ENCODE peak calls at places on chromosome 15, in ten cellular contexts. N is fibroblast of lung, K is esophagus muscularis mucosa, G is pancreas, E is A673, D is heart right ventricle, C is K562, Z is hepatocyte, Y is left ventricle myocardium inferior, H is adrenal gland. M is an unnamed sample.

GRCh38 chr15:74815121-74815933 is 2.7 kb downstream of the LMAN1L start:
- DNase-seq in N (no peak), K (no peak), G (peak; percentile 74), E (no peak), D (no peak), C (no peak), Z (no peak), Y (peak; percentile 69), H (peak; percentile 85), M (no peak)

GRCh38 chr15:39581501-39582285 is 814 bp downstream of the THBS1 start:
- DNase-seq in N (peak; percentile 59), K (peak; percentile 92), G (peak; percentile 77), E (no peak), D (peak; percentile 44), C (no peak), Z (peak; percentile 79), Y (peak; percentile 50), H (peak; percentile 40), M (peak; percentile 70)

GRCh38 chr15:84734794-84735479 is 13.5 kb upstream of the ZNF592 start:
- DNase-seq in N (peak; percentile 26), K (no peak), G (peak; percentile 44), E (peak; percentile 35), D (peak; percentile 47), C (peak; percentile 80), Z (peak; percentile 93), Y (peak; percentile 25), H (peak; percentile 80), M (peak; percentile 78)

GRCh38 chr15:88791637-88792036 is 11.6 kb upstream of the ACAN start:
- DNase-seq in N (no peak), K (no peak), G (no peak), E (no peak), D (no peak), C (no peak), Z (no peak), Y (no peak), H (no peak), M (peak; percentile 85)

GRCh38 chr15:80620931-80621330 is 74.2 kb upstream of the ABHD17C start:
- DNase-seq in N (no peak), K (no peak), G (no peak), E (no peak), D (no peak), C (no peak), Z (no peak), Y (no peak), H (no peak), M (no peak)

GRCh38 chr15:75697523-75698398 is 14.9 kb downstream of the CSPG4 start:
- DNase-seq in N (no peak), K (no peak), G (no peak), E (no peak), D (no peak), C (no peak), Z (no peak), Y (no peak), H (no peak), M (no peak)

GRCh38 chr15:77944002-77944867 is 133.3 kb downstream of the TBC1D2B start:
- DNase-seq in N (peak; percentile 70), K (peak; percentile 96), G (peak; percentile 83), E (peak; percentile 68), D (peak; percentile 92), C (peak; percentile 36), Z (peak; percentile 94), Y (peak; percentile 90), H (peak; percentile 91), M (peak; percentile 54)

GRCh38 chr15:74613089-74613952 is 2.3 kb upstream of the CLK3 start:
- DNase-seq in N (no peak), K (no peak), G (no peak), E (no peak), D (no peak), C (no peak), Z (peak; percentile 25), Y (no peak), H (no peak), M (no peak)

GRCh38 chr15:77024273-77025065 is 29.5 kb downstream of the PSTPIP1 start:
- DNase-seq in N (peak; percentile 37), K (no peak), G (peak; percentile 81), E (peak; percentile 73), D (peak; percentile 63), C (peak; percentile 85), Z (peak; percentile 82), Y (peak; percentile 66), H (peak; percentile 56), M (no peak)

GRCh38 chr15:69400850-69401249 is 13.3 kb upstream of the KIF23 start:
- DNase-seq in N (no peak), K (no peak), G (no peak), E (no peak), D (no peak), C (no peak), Z (no peak), Y (no peak), H (no peak), M (no peak)

DNA sequence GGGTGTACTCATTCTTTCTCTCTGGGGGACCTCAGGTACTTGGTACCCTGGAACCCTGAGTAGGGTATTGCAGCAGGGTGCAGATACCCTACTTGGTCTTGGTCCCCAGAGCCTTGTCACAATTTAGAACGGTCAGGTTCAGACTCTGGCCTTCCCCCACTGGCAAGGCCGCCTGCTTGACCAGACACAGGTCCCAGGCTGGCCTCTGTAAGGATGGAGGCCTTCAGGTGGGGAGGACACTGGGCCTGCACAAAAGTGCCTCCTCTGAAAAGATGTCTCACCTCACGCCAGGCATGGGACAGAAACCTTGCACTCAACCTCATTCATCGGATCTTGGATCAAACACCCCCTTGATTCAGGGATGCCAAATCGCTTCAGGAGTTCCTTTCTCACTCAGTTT is 158.4 kb downstream of the KLF13 start:
- DNase-seq in N (no peak), K (no peak), G (no peak), E (no peak), D (no peak), C (no peak), Z (no peak), Y (no peak), H (no peak), M (no peak)
- H3K27me3 ChIP-seq in N (peaks cover 14% of the 10 kb centered on the region), K (peaks cover 32% of the 10 kb centered on the region), G (no peaks in the 10 kb centered on the region), E (peaks cover 3% of the 10 kb centered on the region), D (peaks cover 24% of the 10 kb centered on the region), C (peaks cover 26% of the 10 kb centered on the region), Z (peaks cover 50% of the 10 kb centered on the region), Y (peaks cover 30% of the 10 kb centered on the region), H (peaks cover 18% of the 10 kb centered on the region), M (peaks cover 37% of the 10 kb centered on the region)

DNA sequence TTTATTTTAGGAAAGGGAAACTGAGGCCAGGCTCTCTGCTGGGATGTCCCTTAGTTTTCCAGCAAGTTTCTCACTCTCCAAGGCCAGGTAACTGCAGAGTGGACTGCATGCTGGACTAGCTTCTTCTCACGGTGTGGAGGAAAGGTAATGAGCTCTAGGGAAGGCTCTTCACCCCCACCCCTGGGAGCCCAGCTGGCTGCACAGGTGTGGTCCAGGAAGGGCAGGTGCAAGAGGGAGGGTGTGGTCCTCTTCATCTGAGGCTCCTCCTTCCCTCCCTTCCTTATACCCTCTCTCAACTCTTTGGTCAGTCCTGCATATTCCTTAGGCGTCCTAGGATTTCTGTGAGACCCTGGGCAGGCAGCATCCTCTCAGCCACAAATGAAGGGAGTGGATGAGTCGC is 33.9 kb downstream of the RNU5B-1 start:
- DNase-seq in N (no peak), K (no peak), G (no peak), E (no peak), D (no peak), C (no peak), Z (no peak), Y (no peak), H (no peak), M (no peak)
- H3K4me1 ChIP-seq in N (no peaks in the 10 kb centered on the region), K (no peaks in the 10 kb centered on the region), G (no peaks in the 10 kb centered on the region), E (peaks cover 20% of the 10 kb centered on the region), D (no peaks in the 10 kb centered on the region), C (peaks cover 5% of the 10 kb centered on the region), Z (peaks cover 12% of the 10 kb centered on the region), Y (no peaks in the 10 kb centered on the region), H (no peaks in the 10 kb centered on the region), M (no peaks in the 10 kb centered on the region)

GRCh38 chr15:40928975-40929729 is at the start of gene DLL4:
- DNase-seq in N (peak; percentile 52), K (no peak), G (no peak), E (peak; percentile 71), D (peak; percentile 89), C (peak; percentile 93), Z (peak; percentile 86), Y (peak; percentile 67), H (no peak), M (no peak)

GRCh38 chr15:40928351-40928974 is 677 bp upstream of the DLL4 start:
- DNase-seq in N (no peak), K (no peak), G (no peak), E (no peak), D (no peak), C (peak; percentile 78), Z (peak; percentile 60), Y (no peak), H (no peak), M (no peak)

GRCh38 chr15:40926659-40927496 is 2.3 kb upstream of the DLL4 start:
- DNase-seq in N (no peak), K (no peak), G (no peak), E (no peak), D (no peak), C (no peak), Z (no peak), Y (no peak), H (no peak), M (no peak)

GRCh38 chr15:40925863-40926658 is 3.1 kb upstream of the DLL4 start:
- DNase-seq in N (peak; percentile 31), K (no peak), G (no peak), E (peak; percentile 68), D (no peak), C (peak; percentile 55), Z (peak; percentile 55), Y (no peak), H (no peak), M (no peak)

DNA sequence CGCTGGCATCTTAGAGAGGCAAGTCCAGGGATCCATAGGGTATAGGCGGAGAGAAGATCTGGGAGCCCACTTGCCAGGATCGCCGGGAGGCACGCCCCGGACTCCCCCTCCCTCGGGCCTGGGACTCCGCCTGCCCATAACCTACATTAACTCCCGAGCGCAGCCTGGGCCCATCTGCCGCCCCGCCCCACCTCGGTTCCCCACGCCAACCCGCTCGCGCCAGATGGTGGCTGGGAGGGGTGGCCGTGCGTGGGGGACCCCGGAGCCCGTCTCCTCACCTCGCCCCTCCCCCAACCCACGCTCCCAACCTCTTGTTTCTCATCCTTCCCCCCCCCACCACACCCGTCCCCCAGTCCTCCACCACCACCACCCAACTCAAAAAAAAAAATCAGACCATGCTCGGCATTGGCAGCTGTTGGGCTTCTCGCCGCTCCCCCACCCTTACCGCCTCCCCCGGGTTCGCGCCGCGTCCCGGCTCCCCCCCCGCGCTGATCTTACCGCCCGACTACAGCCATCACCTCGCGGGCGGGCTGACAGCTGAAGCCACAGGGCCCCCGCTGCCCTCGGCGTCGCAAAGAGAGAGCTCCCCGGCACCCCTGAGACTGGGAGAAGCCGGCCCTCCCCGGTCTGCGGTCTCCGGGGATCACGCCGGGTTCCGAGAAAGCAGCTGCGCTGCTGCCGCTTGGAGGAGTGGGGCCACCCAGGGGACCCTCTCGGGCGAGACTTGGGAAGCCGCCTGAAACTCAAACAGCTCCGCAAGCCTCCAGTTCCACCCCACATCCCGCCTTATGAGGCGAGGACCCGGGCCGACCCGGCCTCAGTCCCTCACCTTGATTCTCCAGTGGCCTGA is 1.4 kb upstream of the DLL4 start:
- DNase-seq in N (no peak), K (no peak), G (no peak), E (no peak), D (no peak), C (peak; percentile 75), Z (no peak), Y (no peak), H (no peak), M (no peak)
- TF ChIP-seq CTCF in N (no peak), K (no peak), G (no peak), E (no peak), D (no peak), C (no peak), Z (no peak), Y (no peak), H (no peak), M (no peak)

GRCh38 chr15:91114301-91114700 is 14.2 kb downstream of the SV2B start:
- DNase-seq in N (no peak), K (peak; percentile 42), G (no peak), E (no peak), D (no peak), C (no peak), Z (no peak), Y (no peak), H (no peak), M (no peak)
- H3K27me3 ChIP-seq in N (no peaks in the 10 kb centered on the region), K (peaks cover 8% of the 10 kb centered on the region), G (no peaks in the 10 kb centered on the region), E (peaks cover 11% of the 10 kb centered on the region), D (no peaks in the 10 kb centered on the region), C (peaks cover 40% of the 10 kb centered on the region), Z (peaks cover 17% of the 10 kb centered on the region), Y (no peaks in the 10 kb centered on the region), H (no peaks in the 10 kb centered on the region), M (no peaks in the 10 kb centered on the region)

M was measured in foreskin keratinocyte.